ENCODE peak calls at places on chromosomes 6 and 20, in ten cellular contexts. N is endothelial cell; Z is activated CD4-positive, CD25-positive, alpha-beta regulatory T cell; Q is GM12865; M is brain microvascular endothelial cell; R is Kasumi-1; L is AG09319; E is psoas muscle; D is activated T-cell treated with anti-CD3 and anti-CD28 coated beads for 1 hour; U is Jurkat, Clone E6-1. F is an unnamed sample.

GRCh38 chr20:5402903-5403531 is 86.3 kb upstream of the PROKR2 start:
- DNase-seq in Q (peak), Z (no peak), D (no peak), U (peak), M (peak), L (no peak), R (peak), E (no peak), N (peak), F (no peak)

GRCh38 chr6:63352587-63353281 is 33.0 kb upstream of the LGSN start:
- DNase-seq in R (peak), M (peak), U (no peak), Z (no peak), D (no peak), E (no peak), L (no peak), Q (peak), N (peak), F (no peak)

GRCh38 chr6:162750776-162751175 is 23.0 kb downstream of the PACRG start:
- DNase-seq in D (no peak), R (no peak), U (no peak), Z (no peak), L (no peak), E (no peak), M (peak), Q (no peak), N (no peak), F (no peak)

GRCh38 chr6:150813319-150813992 is 52.0 kb upstream of the MTHFD1L start:
- DNase-seq in N (no peak), Q (peak), L (no peak), Z (no peak), D (no peak), E (no peak), R (no peak), M (peak), U (no peak), F (no peak)

GRCh38 chr20:42735539-42735938 is 454.2 kb downstream of the PTPRT start:
- DNase-seq in U (no peak), D (no peak), L (no peak), M (no peak), Z (no peak), N (no peak), Q (no peak), R (no peak), E (no peak), F (no peak)

GRCh38 chr6:55180258-55180657 is 5.9 kb downstream of the HCRTR2 start:
- DNase-seq in Z (no peak), L (no peak), D (no peak), Q (no peak), N (no peak), R (peak), U (no peak), M (no peak), E (no peak), F (no peak)

GRCh38 chr6:165096868-165097267 is 212.5 kb downstream of the C6orf118 start:
- DNase-seq in Q (no peak), E (no peak), L (no peak), M (no peak), Z (no peak), D (no peak), N (no peak), U (no peak), R (no peak), F (no peak)

GRCh38 chr6:169167581-169168301 is 85.9 kb downstream of the THBS2 start:
- DNase-seq in M (peak), L (no peak), Z (no peak), R (no peak), D (no peak), U (no peak), N (no peak), E (no peak), Q (no peak), F (peak)

GRCh38 chr6:106511274-106512047 is 117.8 kb downstream of the RTN4IP1 start:
- DNase-seq in Z (no peak), Q (peak), D (peak), R (no peak), E (peak), M (no peak), U (no peak), N (peak), L (no peak), F (no peak)

GRCh38 chr20:51452091-51452613 is 90.4 kb downstream of the NFATC2 start:
- DNase-seq in M (no peak), U (no peak), Z (no peak), R (no peak), Q (no peak), L (no peak), E (no peak), N (no peak), D (no peak), F (no peak)

GRCh38 chr6:158707826-158708225 is 58.0 kb downstream of the SYTL3 start:
- DNase-seq in Z (no peak), Q (peak), R (no peak), L (no peak), N (no peak), U (no peak), E (no peak), D (no peak), M (no peak), F (peak)

GRCh38 chr6:16591681-16592549 is 169.3 kb downstream of the ATXN1 start:
- DNase-seq in R (no peak), M (peak), Q (peak), E (no peak), D (no peak), Z (no peak), U (no peak), L (no peak), N (no peak), F (no peak)